ENCODE peak calls at places on chromosomes 6 and 20, in ten cellular contexts. One of them, this sample, is unnamed.

GRCh38 chr6:137165375-137166246 is 7.8 kb downstream of the IL22RA2 start:
- DNase-seq in activated CD4-positive, alpha-beta T cell treated with anti-CD3 and anti-CD28 coated beads, Interleukin-2, amount 50 U/mL, for 24 hours: no peak
- DNase-seq in AG09319: no peak
- DNase-seq in epithelial cell of esophagus: peak; percentile 17
- DNase-seq in GM03348: peak; percentile 22
- DNase-seq in HuH-7.5: no peak
- DNase-seq in fibroblast of mammary gland: peak; percentile 24
- DNase-seq in OCI-LY7: peak; percentile 79
- DNase-seq in osteocyte: no peak
- DNase-seq in NCI-H146: peak; percentile 38
- DNase-seq in this sample: peak; percentile 73

GRCh38 chr20:17614176-17614811 is 44.4 kb downstream of the DSTN start:
- DNase-seq in NCI-H146: no peak
- DNase-seq in fibroblast of mammary gland: peak; percentile 56
- DNase-seq in AG09319: no peak
- DNase-seq in osteocyte: peak; percentile 88
- DNase-seq in activated CD4-positive, alpha-beta T cell treated with anti-CD3 and anti-CD28 coated beads, Interleukin-2, amount 50 U/mL, for 24 hours: no peak
- DNase-seq in GM03348: peak; percentile 74
- DNase-seq in HuH-7.5: peak; percentile 20
- DNase-seq in OCI-LY7: no peak
- DNase-seq in epithelial cell of esophagus: peak; percentile 49
- DNase-seq in this sample: no peak

GRCh38 chr6:100538086-100538485 is 73.4 kb upstream of the SIM1 start:
- DNase-seq in fibroblast of mammary gland: peak; percentile 23
- DNase-seq in NCI-H146: no peak
- DNase-seq in epithelial cell of esophagus: no peak
- DNase-seq in activated CD4-positive, alpha-beta T cell treated with anti-CD3 and anti-CD28 coated beads, Interleukin-2, amount 50 U/mL, for 24 hours: no peak
- DNase-seq in GM03348: no peak
- DNase-seq in osteocyte: no peak
- DNase-seq in HuH-7.5: no peak
- DNase-seq in OCI-LY7: no peak
- DNase-seq in AG09319: no peak
- DNase-seq in this sample: no peak

GRCh38 chr6:34445313-34445860 is 19.5 kb upstream of the RPS10 start:
- DNase-seq in AG09319: no peak
- DNase-seq in HuH-7.5: no peak
- DNase-seq in epithelial cell of esophagus: peak; percentile 36
- DNase-seq in osteocyte: no peak
- DNase-seq in OCI-LY7: no peak
- DNase-seq in GM03348: no peak
- DNase-seq in activated CD4-positive, alpha-beta T cell treated with anti-CD3 and anti-CD28 coated beads, Interleukin-2, amount 50 U/mL, for 24 hours: no peak
- DNase-seq in NCI-H146: no peak
- DNase-seq in fibroblast of mammary gland: no peak
- DNase-seq in this sample: no peak

GRCh38 chr6:138923561-138923960 is 64.5 kb downstream of the REPS1 start:
- DNase-seq in osteocyte: no peak
- DNase-seq in fibroblast of mammary gland: no peak
- DNase-seq in activated CD4-positive, alpha-beta T cell treated with anti-CD3 and anti-CD28 coated beads, Interleukin-2, amount 50 U/mL, for 24 hours: no peak
- DNase-seq in HuH-7.5: no peak
- DNase-seq in AG09319: no peak
- DNase-seq in epithelial cell of esophagus: no peak
- DNase-seq in GM03348: no peak
- DNase-seq in NCI-H146: no peak
- DNase-seq in OCI-LY7: no peak
- DNase-seq in this sample: no peak

GRCh38 chr6:161066511-161066910 is 74.9 kb downstream of the MAP3K4 start:
- DNase-seq in OCI-LY7: no peak
- DNase-seq in NCI-H146: no peak
- DNase-seq in fibroblast of mammary gland: peak; percentile 29
- DNase-seq in osteocyte: no peak
- DNase-seq in activated CD4-positive, alpha-beta T cell treated with anti-CD3 and anti-CD28 coated beads, Interleukin-2, amount 50 U/mL, for 24 hours: no peak
- DNase-seq in GM03348: peak; percentile 44
- DNase-seq in epithelial cell of esophagus: peak; percentile 22
- DNase-seq in AG09319: no peak
- DNase-seq in HuH-7.5: no peak
- DNase-seq in this sample: no peak

GRCh38 chr6:106360410-106360988 is at the start of gene CRYBG1:
- DNase-seq in OCI-LY7: peak; percentile 23
- DNase-seq in activated CD4-positive, alpha-beta T cell treated with anti-CD3 and anti-CD28 coated beads, Interleukin-2, amount 50 U/mL, for 24 hours: peak; percentile 44
- DNase-seq in NCI-H146: peak; percentile 92
- DNase-seq in AG09319: no peak
- DNase-seq in epithelial cell of esophagus: peak; percentile 90
- DNase-seq in fibroblast of mammary gland: peak; percentile 8
- DNase-seq in osteocyte: peak; percentile 87
- DNase-seq in HuH-7.5: peak; percentile 81
- DNase-seq in GM03348: peak; percentile 82
- DNase-seq in this sample: peak; percentile 73

GRCh38 chr20:63855363-63856110 is 5.8 kb upstream of the ABHD16B start:
- DNase-seq in HuH-7.5: peak; percentile 49
- DNase-seq in fibroblast of mammary gland: no peak
- DNase-seq in OCI-LY7: no peak
- DNase-seq in GM03348: no peak
- DNase-seq in activated CD4-positive, alpha-beta T cell treated with anti-CD3 and anti-CD28 coated beads, Interleukin-2, amount 50 U/mL, for 24 hours: no peak
- DNase-seq in osteocyte: no peak
- DNase-seq in epithelial cell of esophagus: no peak
- DNase-seq in AG09319: no peak
- DNase-seq in NCI-H146: no peak
- DNase-seq in this sample: no peak

GRCh38 chr20:1037039-1037438 is 34.9 kb upstream of the RSPO4 start:
- DNase-seq in HuH-7.5: no peak
- DNase-seq in GM03348: no peak
- DNase-seq in epithelial cell of esophagus: no peak
- DNase-seq in OCI-LY7: no peak
- DNase-seq in AG09319: no peak
- DNase-seq in fibroblast of mammary gland: no peak
- DNase-seq in NCI-H146: no peak
- DNase-seq in osteocyte: no peak
- DNase-seq in activated CD4-positive, alpha-beta T cell treated with anti-CD3 and anti-CD28 coated beads, Interleukin-2, amount 50 U/mL, for 24 hours: no peak
- DNase-seq in this sample: no peak

GRCh38 chr6:167532410-167533294 is 207.8 kb downstream of the TTLL2 start:
- DNase-seq in osteocyte: no peak
- DNase-seq in fibroblast of mammary gland: no peak
- DNase-seq in AG09319: no peak
- DNase-seq in activated CD4-positive, alpha-beta T cell treated with anti-CD3 and anti-CD28 coated beads, Interleukin-2, amount 50 U/mL, for 24 hours: no peak
- DNase-seq in HuH-7.5: no peak
- DNase-seq in GM03348: no peak
- DNase-seq in OCI-LY7: no peak
- DNase-seq in NCI-H146: no peak
- DNase-seq in epithelial cell of esophagus: no peak
- DNase-seq in this sample: peak; percentile 11

GRCh38 chr6:90131614-90132423 is 164.8 kb downstream of the BACH2 start:
- DNase-seq in AG09319: peak; percentile 59
- DNase-seq in GM03348: peak; percentile 45
- DNase-seq in fibroblast of mammary gland: peak; percentile 94
- DNase-seq in NCI-H146: no peak
- DNase-seq in osteocyte: no peak
- DNase-seq in OCI-LY7: no peak
- DNase-seq in epithelial cell of esophagus: no peak
- DNase-seq in HuH-7.5: no peak
- DNase-seq in activated CD4-positive, alpha-beta T cell treated with anti-CD3 and anti-CD28 coated beads, Interleukin-2, amount 50 U/mL, for 24 hours: no peak
- DNase-seq in this sample: no peak

GRCh38 chr6:49637333-49637698 is 677 bp upstream of the RHAG start:
- DNase-seq in GM03348: no peak
- DNase-seq in HuH-7.5: no peak
- DNase-seq in OCI-LY7: no peak
- DNase-seq in fibroblast of mammary gland: no peak
- DNase-seq in NCI-H146: no peak
- DNase-seq in epithelial cell of esophagus: no peak
- DNase-seq in activated CD4-positive, alpha-beta T cell treated with anti-CD3 and anti-CD28 coated beads, Interleukin-2, amount 50 U/mL, for 24 hours: no peak
- DNase-seq in osteocyte: no peak
- DNase-seq in AG09319: no peak
- DNase-seq in this sample: no peak

GRCh38 chr6:148395583-148396101 is 53.0 kb downstream of the SASH1 start:
- DNase-seq in OCI-LY7: no peak
- DNase-seq in epithelial cell of esophagus: peak; percentile 49
- DNase-seq in osteocyte: peak; percentile 30
- DNase-seq in NCI-H146: no peak
- DNase-seq in GM03348: no peak
- DNase-seq in fibroblast of mammary gland: no peak
- DNase-seq in activated CD4-positive, alpha-beta T cell treated with anti-CD3 and anti-CD28 coated beads, Interleukin-2, amount 50 U/mL, for 24 hours: no peak
- DNase-seq in AG09319: no peak
- DNase-seq in HuH-7.5: no peak
- DNase-seq in this sample: no peak

GRCh38 chr20:46702447-46703203 is 6.8 kb upstream of the SLC2A10 start:
- DNase-seq in HuH-7.5: no peak
- DNase-seq in fibroblast of mammary gland: no peak
- DNase-seq in NCI-H146: no peak
- DNase-seq in epithelial cell of esophagus: no peak
- DNase-seq in AG09319: no peak
- DNase-seq in GM03348: no peak
- DNase-seq in OCI-LY7: no peak
- DNase-seq in activated CD4-positive, alpha-beta T cell treated with anti-CD3 and anti-CD28 coated beads, Interleukin-2, amount 50 U/mL, for 24 hours: no peak
- DNase-seq in osteocyte: no peak
- DNase-seq in this sample: no peak

GRCh38 chr20:46894579-46894958 is at the start of gene EYA2:
- DNase-seq in AG09319: no peak
- DNase-seq in osteocyte: no peak
- DNase-seq in fibroblast of mammary gland: no peak
- DNase-seq in HuH-7.5: no peak
- DNase-seq in GM03348: peak; percentile 62
- DNase-seq in OCI-LY7: no peak
- DNase-seq in epithelial cell of esophagus: peak; percentile 30
- DNase-seq in activated CD4-positive, alpha-beta T cell treated with anti-CD3 and anti-CD28 coated beads, Interleukin-2, amount 50 U/mL, for 24 hours: no peak
- DNase-seq in NCI-H146: peak; percentile 68
- DNase-seq in this sample: no peak

GRCh38 chr6:166586424-166587156 is at the start of gene RAMACL:
- DNase-seq in HuH-7.5: peak; percentile 25
- DNase-seq in osteocyte: peak; percentile 54
- DNase-seq in fibroblast of mammary gland: no peak
- DNase-seq in OCI-LY7: peak; percentile 88
- DNase-seq in AG09319: no peak
- DNase-seq in epithelial cell of esophagus: peak; percentile 56
- DNase-seq in activated CD4-positive, alpha-beta T cell treated with anti-CD3 and anti-CD28 coated beads, Interleukin-2, amount 50 U/mL, for 24 hours: no peak
- DNase-seq in GM03348: no peak
- DNase-seq in NCI-H146: peak; percentile 12
- DNase-seq in this sample: no peak

GRCh38 chr6:160764847-160765246 is 62.8 kb downstream of the PLG start:
- DNase-seq in epithelial cell of esophagus: no peak
- DNase-seq in osteocyte: no peak
- DNase-seq in activated CD4-positive, alpha-beta T cell treated with anti-CD3 and anti-CD28 coated beads, Interleukin-2, amount 50 U/mL, for 24 hours: no peak
- DNase-seq in fibroblast of mammary gland: no peak
- DNase-seq in HuH-7.5: no peak
- DNase-seq in OCI-LY7: no peak
- DNase-seq in GM03348: no peak
- DNase-seq in AG09319: no peak
- DNase-seq in NCI-H146: no peak
- DNase-seq in this sample: no peak

GRCh38 chr20:3751664-3752385 is 15.7 kb downstream of the ADISSP start:
- DNase-seq in activated CD4-positive, alpha-beta T cell treated with anti-CD3 and anti-CD28 coated beads, Interleukin-2, amount 50 U/mL, for 24 hours: peak; percentile 28
- DNase-seq in OCI-LY7: no peak
- DNase-seq in fibroblast of mammary gland: no peak
- DNase-seq in NCI-H146: peak; percentile 74
- DNase-seq in epithelial cell of esophagus: peak; percentile 63
- DNase-seq in HuH-7.5: no peak
- DNase-seq in osteocyte: no peak
- DNase-seq in AG09319: no peak
- DNase-seq in GM03348: no peak
- DNase-seq in this sample: no peak

GRCh38 chr6:30748301-30748769 is 4.0 kb upstream of the IER3 start:
- DNase-seq in NCI-H146: no peak
- DNase-seq in fibroblast of mammary gland: no peak
- DNase-seq in osteocyte: no peak
- DNase-seq in AG09319: no peak
- DNase-seq in GM03348: no peak
- DNase-seq in OCI-LY7: no peak
- DNase-seq in activated CD4-positive, alpha-beta T cell treated with anti-CD3 and anti-CD28 coated beads, Interleukin-2, amount 50 U/mL, for 24 hours: no peak
- DNase-seq in epithelial cell of esophagus: peak; percentile 94
- DNase-seq in HuH-7.5: no peak
- DNase-seq in this sample: no peak

GRCh38 chr6:113050979-113051378 is 703.8 kb downstream of the RFPL4B start:
- DNase-seq in OCI-LY7: no peak
- DNase-seq in epithelial cell of esophagus: no peak
- DNase-seq in fibroblast of mammary gland: no peak
- DNase-seq in AG09319: no peak
- DNase-seq in osteocyte: no peak
- DNase-seq in NCI-H146: peak; percentile 85
- DNase-seq in GM03348: no peak
- DNase-seq in HuH-7.5: no peak
- DNase-seq in activated CD4-positive, alpha-beta T cell treated with anti-CD3 and anti-CD28 coated beads, Interleukin-2, amount 50 U/mL, for 24 hours: no peak
- DNase-seq in this sample: no peak

GRCh38 chr6:105596284-105596755 is 193.4 kb upstream of the PREP start:
- DNase-seq in GM03348: peak; percentile 79
- DNase-seq in osteocyte: no peak
- DNase-seq in AG09319: peak; percentile 84
- DNase-seq in epithelial cell of esophagus: peak; percentile 95
- DNase-seq in fibroblast of mammary gland: peak; percentile 98
- DNase-seq in activated CD4-positive, alpha-beta T cell treated with anti-CD3 and anti-CD28 coated beads, Interleukin-2, amount 50 U/mL, for 24 hours: no peak
- DNase-seq in NCI-H146: no peak
- DNase-seq in HuH-7.5: no peak
- DNase-seq in OCI-LY7: no peak
- DNase-seq in this sample: no peak

GRCh38 chr6:154397491-154398195 is 41.0 kb upstream of the IPCEF1 start:
- DNase-seq in OCI-LY7: no peak
- DNase-seq in NCI-H146: no peak
- DNase-seq in fibroblast of mammary gland: no peak
- DNase-seq in osteocyte: no peak
- DNase-seq in epithelial cell of esophagus: no peak
- DNase-seq in AG09319: no peak
- DNase-seq in GM03348: no peak
- DNase-seq in HuH-7.5: no peak
- DNase-seq in activated CD4-positive, alpha-beta T cell treated with anti-CD3 and anti-CD28 coated beads, Interleukin-2, amount 50 U/mL, for 24 hours: no peak
- DNase-seq in this sample: no peak

GRCh38 chr6:44771647-44772415 is 384.3 kb downstream of the CDC5L start:
- DNase-seq in NCI-H146: no peak
- DNase-seq in osteocyte: no peak
- DNase-seq in HuH-7.5: no peak
- DNase-seq in GM03348: no peak
- DNase-seq in AG09319: no peak
- DNase-seq in epithelial cell of esophagus: no peak
- DNase-seq in fibroblast of mammary gland: peak; percentile 12
- DNase-seq in OCI-LY7: no peak
- DNase-seq in activated CD4-positive, alpha-beta T cell treated with anti-CD3 and anti-CD28 coated beads, Interleukin-2, amount 50 U/mL, for 24 hours: no peak
- DNase-seq in this sample: no peak

GRCh38 chr20:59004763-59005522 is 2.1 kb downstream of the CTSZ start:
- DNase-seq in GM03348: no peak
- DNase-seq in epithelial cell of esophagus: no peak
- DNase-seq in NCI-H146: no peak
- DNase-seq in AG09319: no peak
- DNase-seq in HuH-7.5: no peak
- DNase-seq in osteocyte: no peak
- DNase-seq in activated CD4-positive, alpha-beta T cell treated with anti-CD3 and anti-CD28 coated beads, Interleukin-2, amount 50 U/mL, for 24 hours: no peak
- DNase-seq in fibroblast of mammary gland: no peak
- DNase-seq in OCI-LY7: peak; percentile 86
- DNase-seq in this sample: peak; percentile 84

GRCh38 chr6:147941143-147941542 is 401.5 kb upstream of the SASH1 start:
- DNase-seq in GM03348: no peak
- DNase-seq in fibroblast of mammary gland: no peak
- DNase-seq in epithelial cell of esophagus: peak; percentile 56
- DNase-seq in OCI-LY7: no peak
- DNase-seq in HuH-7.5: no peak
- DNase-seq in osteocyte: no peak
- DNase-seq in AG09319: peak; percentile 62
- DNase-seq in NCI-H146: no peak
- DNase-seq in activated CD4-positive, alpha-beta T cell treated with anti-CD3 and anti-CD28 coated beads, Interleukin-2, amount 50 U/mL, for 24 hours: no peak
- DNase-seq in this sample: no peak

GRCh38 chr6:16338577-16339262 is 100.3 kb downstream of the GMPR start:
- DNase-seq in AG09319: peak; percentile 99
- DNase-seq in OCI-LY7: no peak
- DNase-seq in epithelial cell of esophagus: peak; percentile 91
- DNase-seq in activated CD4-positive, alpha-beta T cell treated with anti-CD3 and anti-CD28 coated beads, Interleukin-2, amount 50 U/mL, for 24 hours: no peak
- DNase-seq in NCI-H146: peak; percentile 5
- DNase-seq in HuH-7.5: peak; percentile 13
- DNase-seq in fibroblast of mammary gland: peak; percentile 100
- DNase-seq in GM03348: peak; percentile 93
- DNase-seq in osteocyte: peak; percentile 95
- DNase-seq in this sample: no peak